ENCODE peak calls at places on chromosome 12, in seven cellular contexts. S is HCT116, B is SK-N-SH, W is HepG2, Y is K562, O is GM12878, G is H1. E is an unnamed sample.

GRCh38 chr12:128557231-128557630 is 266.5 kb downstream of the SLC15A4 start:
- DNase-seq in S (no peak), B (no peak), W (no peak), Y (no peak), O (no peak), G (no peak), E (no peak)

GRCh38 chr12:3137268-3137761 is 60.1 kb downstream of the TSPAN9 start:
- DNase-seq in S (no peak), B (peak), W (no peak), Y (no peak), O (no peak), G (peak), E (peak)

GRCh38 chr12:9792961-9793617 is 32.4 kb upstream of the CD69 start:
- DNase-seq in S (no peak), B (no peak), W (no peak), Y (peak), O (no peak), G (no peak), E (no peak)

GRCh38 chr12:51368640-51369517 is 22.3 kb downstream of the GALNT6 start:
- DNase-seq in S (no peak), B (no peak), W (no peak), Y (peak), O (peak), G (no peak), E (no peak)

GRCh38 chr12:21891763-21892217 is 49.4 kb downstream of the ABCC9 start:
- DNase-seq in S (no peak), B (no peak), W (no peak), Y (no peak), O (no peak), G (no peak), E (no peak)

GRCh38 chr12:131309700-131310099 is 356.0 kb downstream of the ADGRD1 start:
- DNase-seq in S (no peak), B (no peak), W (no peak), Y (no peak), O (no peak), G (no peak), E (no peak)

GRCh38 chr12:121800694-121801600 is 2.9 kb upstream of the SETD1B start:
- DNase-seq in S (no peak), B (peak), W (no peak), Y (peak), O (no peak), G (no peak), E (peak)

GRCh38 chr12:1741154-1741949 is 50.5 kb downstream of the ADIPOR2 start:
- DNase-seq in S (no peak), B (no peak), W (peak), Y (no peak), O (no peak), G (no peak), E (no peak)

GRCh38 chr12:10361622-10362021 is 28.2 kb downstream of the KLRK1 start:
- DNase-seq in S (no peak), B (no peak), W (peak), Y (no peak), O (no peak), G (no peak), E (no peak)

GRCh38 chr12:5581616-5582367 is 149.9 kb downstream of the NTF3 start:
- DNase-seq in S (no peak), B (no peak), W (no peak), Y (no peak), O (no peak), G (no peak), E (no peak)

GRCh38 chr12:90858261-90858660 is 96.7 kb downstream of the CCER1 start:
- DNase-seq in S (no peak), B (no peak), W (peak), Y (no peak), O (no peak), G (no peak), E (no peak)

GRCh38 chr12:661720-662486 is 1.3 kb downstream of the NINJ2 start:
- DNase-seq in S (no peak), B (no peak), W (no peak), Y (peak), O (no peak), G (no peak), E (no peak)

GRCh38 chr12:74900232-74900631 is 309.4 kb downstream of the KCNC2 start:
- DNase-seq in S (no peak), B (no peak), W (no peak), Y (no peak), O (no peak), G (no peak), E (no peak)

GRCh38 chr12:82694970-82695369 is 8.3 kb downstream of the TMTC2 start:
- DNase-seq in S (no peak), B (no peak), W (no peak), Y (no peak), O (no peak), G (no peak), E (no peak)

GRCh38 chr12:53737951-53738833 is 10.9 kb upstream of the CALCOCO1 start:
- DNase-seq in S (no peak), B (peak), W (no peak), Y (peak), O (no peak), G (peak), E (no peak)

GRCh38 chr12:54683388-54683787 is 35.2 kb upstream of the DCD start:
- DNase-seq in S (no peak), B (no peak), W (no peak), Y (no peak), O (no peak), G (no peak), E (no peak)

GRCh38 chr12:92094751-92095161 is 50.9 kb downstream of the BTG1 start:
- DNase-seq in S (no peak), B (no peak), W (no peak), Y (no peak), O (no peak), G (no peak), E (no peak)

GRCh38 chr12:114529956-114530355 is 124.0 kb upstream of the TBX5 start:
- DNase-seq in S (no peak), B (no peak), W (no peak), Y (no peak), O (no peak), G (no peak), E (no peak)

GRCh38 chr12:59657266-59657665 is 61.4 kb downstream of the SLC16A7 start:
- DNase-seq in S (no peak), B (no peak), W (no peak), Y (no peak), O (no peak), G (no peak), E (no peak)

GRCh38 chr12:123983822-123984485 is 10.9 kb downstream of the ZNF664 start:
- DNase-seq in S (peak), B (peak), W (peak), Y (peak), O (no peak), G (no peak), E (peak)

GRCh38 chr12:53059434-53060063 is 9.7 kb downstream of the TNS2 start:
- DNase-seq in S (no peak), B (no peak), W (no peak), Y (no peak), O (no peak), G (no peak), E (no peak)

GRCh38 chr12:99157946-99158345 is 489.6 kb upstream of the GARIN6 start:
- DNase-seq in S (no peak), B (no peak), W (no peak), Y (no peak), O (no peak), G (no peak), E (no peak)

GRCh38 chr12:19959353-19959752 is 409.0 kb upstream of the PDE3A start:
- DNase-seq in S (no peak), B (no peak), W (no peak), Y (no peak), O (no peak), G (no peak), E (no peak)

GRCh38 chr12:79844693-79845092 is 90.2 kb downstream of the PPP1R12A start:
- DNase-seq in S (peak), B (no peak), W (peak), Y (peak), O (no peak), G (no peak), E (no peak)

GRCh38 chr12:132466241-132467188 is 23.4 kb upstream of the FBRSL1 start:
- DNase-seq in S (no peak), B (no peak), W (no peak), Y (no peak), O (no peak), G (no peak), E (no peak)

GRCh38 chr12:130849561-130850417 is 10.7 kb upstream of the STX2 start:
- DNase-seq in S (no peak), B (no peak), W (peak), Y (no peak), O (no peak), G (no peak), E (peak)

GRCh38 chr12:132348176-132348575 is 18.8 kb upstream of the GALNT9 start:
- DNase-seq in S (no peak), B (no peak), W (no peak), Y (no peak), O (no peak), G (no peak), E (no peak)

GRCh38 chr12:112543666-112544185 is 125.0 kb downstream of the PTPN11 start:
- DNase-seq in S (no peak), B (no peak), W (no peak), Y (no peak), O (no peak), G (no peak), E (no peak)

GRCh38 chr12:2793561-2793960 is 1.2 kb upstream of the FKBP4 start:
- DNase-seq in S (no peak), B (no peak), W (no peak), Y (no peak), O (no peak), G (no peak), E (no peak)

GRCh38 chr12:12881495-12881894 is 9.9 kb upstream of the GPRC5A start:
- DNase-seq in S (peak), B (no peak), W (peak), Y (no peak), O (no peak), G (no peak), E (no peak)

GRCh38 chr12:81229718-81230117 is 151.8 kb downstream of the ACSS3 start:
- DNase-seq in S (no peak), B (no peak), W (no peak), Y (no peak), O (no peak), G (no peak), E (peak)

GRCh38 chr12:89154743-89155530 is 197.4 kb downstream of the DUSP6 start:
- DNase-seq in S (no peak), B (no peak), W (no peak), Y (no peak), O (no peak), G (no peak), E (no peak)

GRCh38 chr12:111580737-111581136 is 18.4 kb downstream of the ATXN2 start:
- DNase-seq in S (no peak), B (no peak), W (no peak), Y (no peak), O (no peak), G (no peak), E (no peak)

GRCh38 chr12:109764123-109764522 is 50.5 kb downstream of the FAM222A start:
- DNase-seq in S (no peak), B (peak), W (no peak), Y (no peak), O (no peak), G (peak), E (no peak)

GRCh38 chr12:45654002-45654401 is 75.5 kb upstream of the ARID2 start:
- DNase-seq in S (no peak), B (no peak), W (no peak), Y (no peak), O (no peak), G (no peak), E (no peak)

GRCh38 chr12:121334513-121335343 is 17.5 kb downstream of the ANAPC5 start:
- DNase-seq in S (peak), B (peak), W (peak), Y (peak), O (peak), G (no peak), E (peak)

DNA sequence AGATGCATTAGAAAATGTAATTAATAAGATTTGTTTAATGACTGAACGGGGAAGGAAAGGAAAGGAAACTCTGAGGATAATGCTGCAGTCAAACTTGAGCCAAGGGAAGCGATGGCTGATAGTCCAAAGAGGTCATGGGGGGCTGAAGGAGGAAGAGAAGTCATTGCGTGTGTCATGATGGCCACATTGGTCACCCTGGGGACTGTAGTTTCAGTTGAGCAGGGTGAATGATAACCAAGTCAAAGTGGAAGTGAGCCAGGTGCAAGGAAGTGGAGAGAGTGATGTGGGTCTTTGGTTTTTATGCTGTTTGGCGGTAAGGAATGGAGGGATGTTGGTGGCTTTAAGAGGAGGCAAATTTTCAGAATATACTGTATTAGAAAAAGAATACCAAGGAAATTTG is 21.6 kb downstream of the C12orf75 start:
- DNase-seq in S (no peak), B (no peak), W (no peak), Y (no peak), O (peak), G (no peak), E (no peak)
- TF ChIP-seq JUND in S (no peak), B (no peak), W (no peak), Y (no peak), O (no peak), G (no peak), E (no peak)

GRCh38 chr12:108127654-108128053 is 1.4 kb upstream of the WSCD2 start:
- DNase-seq in S (no peak), B (no peak), W (no peak), Y (no peak), O (no peak), G (no peak), E (no peak)
- TF ChIP-seq JUND in S (no peak), B (no peak), W (no peak), Y (no peak), O (no peak), G (no peak), E (no peak)

GRCh38 chr12:32365473-32366064 is 33.8 kb upstream of the FGD4 start:
- DNase-seq in S (peak), B (peak), W (peak), Y (peak), O (peak), G (no peak), E (peak)
- TF ChIP-seq JUND in S (no peak), B (peak), W (no peak), Y (no peak), O (no peak), G (no peak), E (no peak)

DNA sequence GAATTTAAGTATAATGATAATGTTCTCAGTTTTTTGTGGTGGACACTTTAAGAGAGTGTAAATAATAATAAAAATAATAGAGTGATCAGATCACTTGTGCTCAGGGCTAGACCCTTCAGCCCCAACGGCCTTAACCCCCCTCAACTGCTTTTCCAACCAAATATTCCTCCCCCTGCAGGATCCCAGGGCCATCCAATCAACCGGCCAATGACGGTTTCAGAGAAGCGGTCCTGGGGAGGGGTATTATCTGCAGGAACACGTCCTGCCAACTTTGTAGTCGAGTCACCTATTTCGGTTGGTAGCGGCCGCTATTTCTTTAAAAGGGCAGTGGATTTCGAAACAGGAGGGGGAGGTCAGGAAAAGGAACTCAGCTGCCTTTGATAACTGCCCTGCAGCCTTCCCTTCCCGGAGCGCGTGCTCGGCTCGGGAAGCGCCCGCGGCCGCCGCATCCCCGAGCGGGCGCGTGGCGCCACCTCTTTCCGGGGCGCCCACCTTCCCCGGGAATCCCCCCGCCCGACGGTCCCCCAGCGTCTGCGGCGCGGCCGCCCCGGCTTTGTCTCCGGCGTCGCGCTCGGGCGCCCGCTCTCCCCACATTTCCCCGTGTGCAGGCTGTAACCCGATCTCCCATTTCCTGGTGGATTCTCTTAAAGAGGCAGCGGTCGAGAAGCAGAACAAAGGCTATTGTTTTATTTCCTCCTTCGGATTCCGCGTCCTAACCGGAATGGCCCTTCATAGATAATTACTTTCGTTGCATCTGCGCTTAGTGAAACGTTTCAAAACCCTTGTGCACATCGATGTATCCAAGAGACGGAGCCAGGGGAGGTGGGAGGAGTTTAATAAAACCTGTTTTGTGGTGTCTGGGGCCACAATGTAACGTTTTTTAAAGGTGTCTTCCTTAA is 711 bp upstream of the ETV6 start:
- DNase-seq in S (peak), B (peak), W (peak), Y (peak), O (peak), G (peak), E (peak)
- TF ChIP-seq JUND in S (no peak), B (no peak), W (no peak), Y (no peak), O (peak), G (no peak), E (no peak)

GRCh38 chr12:57143454-57143853 is 4.0 kb downstream of the LRP1-AS start:
- DNase-seq in S (no peak), B (no peak), W (no peak), Y (no peak), O (no peak), G (no peak), E (no peak)

GRCh38 chr12:57139796-57140649 is 7.4 kb downstream of the LRP1-AS start:
- DNase-seq in S (no peak), B (no peak), W (no peak), Y (no peak), O (no peak), G (no peak), E (no peak)

GRCh38 chr12:57142121-57142520 is 5.3 kb downstream of the LRP1-AS start:
- DNase-seq in S (no peak), B (no peak), W (no peak), Y (no peak), O (no peak), G (no peak), E (no peak)

GRCh38 chr12:57141249-57141648 is 6.2 kb downstream of the LRP1-AS start:
- DNase-seq in S (no peak), B (no peak), W (no peak), Y (no peak), O (no peak), G (no peak), E (no peak)

DNA sequence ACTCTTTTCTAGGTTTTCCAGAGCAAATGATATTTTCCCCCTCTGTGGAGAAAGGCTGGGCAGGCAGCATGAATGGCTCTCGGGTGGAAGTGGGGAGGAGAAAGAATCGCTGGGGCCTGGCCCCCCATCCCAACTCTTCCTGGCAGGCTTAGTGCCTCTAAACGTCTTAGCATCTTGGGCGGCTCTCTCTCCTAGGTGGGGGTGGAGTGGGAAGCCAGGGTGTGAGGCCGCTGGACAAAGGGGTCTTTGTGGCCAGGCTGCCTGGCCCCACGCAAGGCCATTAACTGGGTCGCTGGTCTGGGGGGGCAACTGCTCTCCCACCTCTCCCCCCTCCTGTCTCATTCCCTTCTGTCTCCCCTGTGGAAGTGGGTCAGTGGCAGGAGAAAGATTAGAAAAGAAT is 4.7 kb downstream of the LRP1-AS start:
- DNase-seq in S (no peak), B (no peak), W (no peak), Y (no peak), O (no peak), G (no peak), E (no peak)
- TF ChIP-seq JUND in S (no peak), B (no peak), W (no peak), Y (no peak), O (no peak), G (no peak), E (no peak)

E was measured in T47D.